ENCODE peak calls at places on chromosomes 13 and 19, in seven cellular contexts. V is adrenal gland; R is HT-29; O is T-cell; P is SW 1271; K is stimulated activated CD8-positive, alpha-beta memory T cell treated with anti-CD3 and anti-CD28 coated beads, Interleukin-15, amount 100 ng/mL, for 24 hours; Q is T-helper 2 cell. G is an unnamed sample.

GRCh38 chr19:19063183-19064097 is at the start of gene SLC25A42:
- DNase-seq in V (peak), R (peak), O (peak), P (peak), K (peak), Q (peak), G (peak)

GRCh38 chr19:15466851-15467733 is 2.7 kb upstream of the RASAL3 start:
- DNase-seq in V (no peak), R (peak), O (no peak), P (no peak), K (no peak), Q (peak), G (peak)

GRCh38 chr13:108760129-108760528 is 130.7 kb downstream of the MYO16 start:
- DNase-seq in V (no peak), R (no peak), O (no peak), P (no peak), K (no peak), Q (no peak), G (no peak)

GRCh38 chr13:41512441-41512840 is 55.1 kb downstream of the RGCC start:
- DNase-seq in V (no peak), R (no peak), O (no peak), P (no peak), K (no peak), Q (no peak), G (no peak)

GRCh38 chr13:105638446-105638845 is 897.0 kb downstream of the EFNB2 start:
- DNase-seq in V (no peak), R (no peak), O (no peak), P (no peak), K (no peak), Q (no peak), G (peak)

GRCh38 chr13:105316731-105317130 is 1218.7 kb downstream of the EFNB2 start:
- DNase-seq in V (no peak), R (no peak), O (no peak), P (no peak), K (no peak), Q (no peak), G (no peak)

GRCh38 chr13:80884031-80884785 is 543.3 kb upstream of the SPRY2 start:
- DNase-seq in V (no peak), R (no peak), O (no peak), P (no peak), K (no peak), Q (no peak), G (no peak)

GRCh38 chr19:54448037-54448773 is 794 bp upstream of the LENG8 start:
- DNase-seq in V (peak), R (peak), O (no peak), P (no peak), K (peak), Q (no peak), G (peak)

GRCh38 chr19:48442116-48443035 is 3.4 kb upstream of the GRWD1 start:
- DNase-seq in V (no peak), R (no peak), O (no peak), P (no peak), K (no peak), Q (no peak), G (no peak)

GRCh38 chr13:47027797-47028437 is 131.1 kb upstream of the HTR2A start:
- DNase-seq in V (no peak), R (no peak), O (no peak), P (no peak), K (no peak), Q (no peak), G (peak)

GRCh38 chr13:36817996-36818395 is 1.0 kb upstream of the RFXAP start:
- DNase-seq in V (no peak), R (no peak), O (no peak), P (no peak), K (no peak), Q (no peak), G (no peak)

GRCh38 chr13:113843063-113843654 is 20.7 kb downstream of the GAS6 start:
- DNase-seq in V (no peak), R (no peak), O (no peak), P (no peak), K (no peak), Q (no peak), G (no peak)

GRCh38 chr19:48506138-48506733 is 5.4 kb downstream of the LMTK3 start:
- DNase-seq in V (no peak), R (peak), O (no peak), P (peak), K (no peak), Q (no peak), G (peak)

GRCh38 chr19:30076101-30076551 is 134.1 kb downstream of the URI1 start:
- DNase-seq in V (no peak), R (no peak), O (no peak), P (no peak), K (no peak), Q (no peak), G (no peak)

GRCh38 chr13:85509512-85509911 is 289.7 kb downstream of the SLITRK6 start:
- DNase-seq in V (no peak), R (peak), O (no peak), P (no peak), K (no peak), Q (no peak), G (peak)

GRCh38 chr19:14954071-14954655 is 12.9 kb downstream of the OR7C2 start:
- DNase-seq in V (no peak), R (no peak), O (no peak), P (no peak), K (no peak), Q (no peak), G (no peak)

G was measured in choroid plexus epithelial cell.